ENCODE peak calls at places on chromosomes 5 and 9, in six cellular contexts. C is CD8-positive, alpha-beta memory T cell; B is naive thymus-derived CD8-positive, alpha-beta T cell; E is Right ventricle myocardium superior; L is upper lobe of right lung; P is neural progenitor cell. Z is an unnamed sample.

GRCh38 chr9:81529556-81530193 is 159.7 kb downstream of the TLE1 start:
- DNase-seq in L (no peak), B (no peak), C (no peak), P (no peak), E (no peak), Z (no peak)

GRCh38 chr9:107638922-107639321 is 149.4 kb upstream of the KLF4 start:
- DNase-seq in P (peak), L (no peak), C (no peak), B (no peak), E (peak), Z (peak)

GRCh38 chr5:154298060-154298459 is 107.5 kb downstream of the GALNT10 start:
- DNase-seq in L (no peak), B (no peak), C (no peak), P (no peak), E (no peak), Z (no peak)

GRCh38 chr5:95382843-95383242 is 8.3 kb upstream of the FAM81B start:
- DNase-seq in L (no peak), C (no peak), P (no peak), B (no peak), E (no peak), Z (peak)

GRCh38 chr9:109880276-109881169 is 100.5 kb downstream of the PALM2AKAP2 start:
- DNase-seq in L (no peak), P (peak), C (no peak), E (no peak), B (no peak), Z (no peak)

GRCh38 chr9:14312721-14313377 is 1.1 kb downstream of the NFIB start:
- DNase-seq in B (no peak), P (peak), C (no peak), E (peak), L (peak), Z (no peak)

GRCh38 chr5:132658383-132659302 is 670 bp downstream of the IL13 start:
- DNase-seq in E (no peak), P (no peak), B (no peak), L (no peak), C (no peak), Z (no peak)

GRCh38 chr9:115115924-115116323 is 2.0 kb downstream of the TNC start:
- DNase-seq in L (no peak), P (no peak), E (no peak), C (no peak), B (no peak), Z (no peak)

GRCh38 chr5:148730272-148730954 is 76.1 kb upstream of the HTR4 start:
- DNase-seq in C (no peak), L (no peak), B (no peak), E (no peak), P (no peak), Z (no peak)

GRCh38 chr5:45774528-45774927 is 78.3 kb upstream of the HCN1 start:
- DNase-seq in C (no peak), B (no peak), E (no peak), P (no peak), L (no peak), Z (no peak)

Z was measured in NCI-H1417 treated with DMSO at 0.1 percent for 48 hours.